ENCODE peak calls at places on chromosomes 6 and 20, in eight cellular contexts. R is A549, Y is fibroblast of lung, P is adrenal gland, N is cardiac muscle cell, H is heart left ventricle, S is heart right ventricle, V is hepatocyte. A is an unnamed sample.

GRCh38 chr6:46790359-46790874 is 2.8 kb upstream of the MEP1A start:
- DNase-seq in N (no peak), V (no peak), P (no peak), R (no peak), S (no peak), H (no peak), Y (no peak), A (no peak)

GRCh38 chr20:49568491-49569151 is 684 bp upstream of the PTGIS start:
- DNase-seq in N (peak), V (peak), Y (peak), R (no peak), H (no peak), P (no peak), S (no peak), A (no peak)

GRCh38 chr6:33790306-33790855 is 1.5 kb upstream of the LEMD2 start:
- DNase-seq in H (no peak), R (no peak), S (no peak), V (no peak), N (no peak), P (no peak), Y (no peak), A (no peak)

GRCh38 chr6:37221585-37222124 is 35.9 kb upstream of the TBC1D22B start:
- DNase-seq in V (no peak), H (no peak), Y (no peak), S (no peak), R (no peak), N (no peak), P (no peak), A (no peak)

GRCh38 chr6:97085772-97086171 is 161.2 kb downstream of the KLHL32 start:
- DNase-seq in P (no peak), R (no peak), H (no peak), V (no peak), S (no peak), N (no peak), Y (peak), A (no peak)

GRCh38 chr6:110357696-110358535 is at the start of gene METTL24:
- DNase-seq in P (peak), S (no peak), H (no peak), V (peak), N (no peak), Y (no peak), R (peak), A (no peak)

GRCh38 chr6:36357872-36358234 is 21.2 kb upstream of the BNIP5 start:
- DNase-seq in Y (no peak), R (no peak), P (no peak), N (no peak), S (no peak), H (no peak), V (peak), A (no peak)

GRCh38 chr20:35311409-35311808 is 19.2 kb upstream of the FAM83C start:
- DNase-seq in P (no peak), H (no peak), N (no peak), Y (peak), R (no peak), S (no peak), V (no peak), A (no peak)

GRCh38 chr20:55333798-55334197 is 671.5 kb downstream of the CBLN4 start:
- DNase-seq in S (no peak), P (no peak), H (no peak), V (no peak), R (no peak), N (no peak), Y (no peak), A (no peak)

GRCh38 chr6:105898286-105898685 is 187.8 kb upstream of the PRDM1 start:
- DNase-seq in P (no peak), Y (peak), R (no peak), S (no peak), N (no peak), V (no peak), H (no peak), A (peak)

GRCh38 chr6:151690768-151691562 is 116.5 kb upstream of the ESR1 start:
- DNase-seq in V (no peak), R (no peak), N (peak), Y (peak), S (no peak), H (no peak), P (no peak), A (no peak)
- H3K4me3 ChIP-seq in V (no peak), R (no peak), N (no peak), Y (no peak), S (peak), H (peak), P (no peak), A (no peak)

GRCh38 chr20:53161473-53161872 is 189.3 kb downstream of the TSHZ2 start:
- DNase-seq in N (no peak), H (no peak), S (no peak), R (no peak), P (no peak), V (no peak), Y (no peak), A (no peak)

GRCh38 chr20:53164072-53164471 is 191.9 kb downstream of the TSHZ2 start:
- DNase-seq in P (no peak), V (no peak), S (no peak), N (no peak), Y (no peak), H (no peak), R (no peak), A (no peak)

GRCh38 chr20:53161073-53161472 is 188.9 kb downstream of the TSHZ2 start:
- DNase-seq in V (no peak), N (no peak), H (no peak), R (no peak), Y (no peak), P (no peak), S (no peak), A (no peak)

GRCh38 chr20:53163486-53163885 is 191.3 kb downstream of the TSHZ2 start:
- DNase-seq in H (peak), S (peak), N (peak), R (no peak), Y (peak), P (no peak), V (no peak), A (peak)

DNA sequence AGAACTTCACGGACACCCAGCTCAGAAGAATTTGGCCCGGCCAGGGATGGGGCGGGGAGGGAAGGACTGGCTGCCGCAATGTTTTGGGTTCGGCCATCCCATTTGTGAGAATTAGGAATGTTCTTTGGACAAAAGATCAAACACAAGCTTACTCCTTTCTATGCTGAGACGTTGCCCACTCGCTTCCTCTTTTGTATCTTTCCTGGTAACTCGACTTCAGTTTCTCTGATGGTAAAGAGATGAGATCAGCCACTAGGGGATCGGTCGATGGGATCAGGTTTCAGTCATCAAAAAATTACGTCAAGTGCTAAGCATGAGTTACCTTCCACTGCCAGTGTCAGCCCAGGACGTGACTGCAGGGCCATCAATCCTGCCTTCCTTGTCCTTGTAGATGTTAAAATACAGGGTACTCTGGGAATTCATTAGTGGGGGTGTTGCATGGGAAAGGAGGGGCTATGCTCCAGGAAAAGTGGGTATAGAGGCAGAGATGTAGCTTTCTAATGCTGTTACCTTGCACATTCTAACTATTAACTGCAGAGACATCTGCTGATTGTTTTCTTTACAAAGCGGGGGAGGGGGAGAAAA is 190.2 kb downstream of the TSHZ2 start:
- DNase-seq in N (peak), Y (peak), H (peak), S (peak), P (peak), R (peak), V (peak), A (peak)
- TF ChIP-seq CTCF in N (peak), Y (peak), H (no peak), S (no peak), P (peak), R (no peak), V (peak), A (no peak)

DNA sequence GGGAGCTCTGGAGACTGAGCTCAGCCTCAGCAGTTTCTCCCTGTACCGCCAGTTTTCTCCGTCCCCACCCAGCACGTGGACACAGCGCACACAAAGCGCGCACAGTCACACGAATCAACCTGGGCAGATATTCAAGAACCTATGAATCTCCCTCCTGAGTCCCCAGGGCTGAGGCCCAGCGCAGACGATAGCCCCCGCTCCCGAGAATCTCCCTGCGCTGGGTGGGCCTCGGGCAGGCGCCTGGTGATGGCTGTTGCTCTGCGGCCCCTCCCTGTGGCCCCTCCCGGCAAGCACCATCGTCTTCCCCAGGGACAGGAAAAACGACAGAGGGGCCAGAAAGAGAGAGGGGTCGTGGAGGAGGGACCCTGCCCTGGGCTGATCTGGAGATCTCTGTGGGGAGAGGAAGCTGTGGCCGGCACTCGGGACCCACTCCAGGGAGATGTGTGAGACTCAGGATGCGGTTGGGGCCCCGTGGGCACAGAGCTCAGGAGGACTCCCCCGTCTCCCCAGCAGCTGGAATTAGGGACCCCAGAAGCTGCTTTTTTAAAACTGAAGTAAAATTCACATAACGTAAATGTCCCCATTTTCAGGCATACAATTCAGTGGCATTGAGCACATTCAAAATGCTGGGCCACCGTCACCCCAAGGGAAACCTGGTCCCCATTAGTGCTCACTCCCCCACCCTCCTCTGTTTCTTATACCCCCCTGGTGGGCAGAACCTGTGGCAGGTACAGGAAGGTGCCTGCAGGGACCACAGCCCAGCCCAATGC is 330.8 kb downstream of the TAF4 start:
- DNase-seq in P (no peak), N (no peak), V (no peak), R (no peak), S (no peak), Y (no peak), H (no peak), A (no peak)
- H3K4me3 ChIP-seq in P (no peak), N (no peak), V (no peak), R (no peak), S (no peak), Y (no peak), H (no peak), A (no peak)

GRCh38 chr20:47598911-47599745 is 97.4 kb downstream of the NCOA3 start:
- DNase-seq in Y (no peak), S (no peak), N (no peak), H (no peak), V (no peak), R (no peak), P (no peak), A (no peak)
- TF ChIP-seq CTCF in Y (no peak), S (no peak), N (no peak), H (no peak), V (no peak), R (no peak), P (no peak), A (no peak)